ENCODE peak calls at places on chromosomes 3 and 15, in ten cellular contexts. N is heart left ventricle, D is endodermal cell, C is ovary, X is dorsolateral prefrontal cortex, T is pancreas, L is adrenal gland, O is tibial artery, G is H1, Q is HepG2. Z is an unnamed sample. For H3K27me3, the result is how much of the 10 kb centered on the place peaks cover.

GRCh38 chr3:55894605-55895004 is 407.5 kb upstream of the WNT5A start:
- DNase-seq in G (no peak), O (no peak), X (no peak), N (no peak), T (no peak), Q (no peak), L (no peak), C (no peak), D (no peak), Z (no peak)

GRCh38 chr3:169227911-169228310 is 435.6 kb downstream of the MECOM start:
- DNase-seq in G (no peak), C (no peak), N (peak), O (no peak), Q (no peak), L (no peak), D (peak), T (no peak), X (no peak), Z (no peak)

GRCh38 chr3:139969386-139969785 is 34.4 kb downstream of the CLSTN2 start:
- DNase-seq in D (no peak), O (no peak), C (no peak), L (no peak), Q (no peak), T (no peak), G (no peak), N (no peak), X (no peak), Z (no peak)

GRCh38 chr3:35633332-35634124 is 5.8 kb upstream of the ARPP21 start:
- DNase-seq in Q (no peak), C (no peak), G (no peak), X (no peak), L (no peak), O (no peak), T (no peak), D (no peak), N (no peak), Z (no peak)

GRCh38 chr15:80697316-80697715 is 2.2 kb downstream of the ABHD17C start:
- DNase-seq in N (no peak), L (no peak), T (no peak), X (no peak), O (no peak), D (no peak), G (no peak), Q (no peak), C (no peak), Z (no peak)

GRCh38 chr15:90946538-90946937 is 8.1 kb upstream of the RCCD1 start:
- DNase-seq in O (no peak), L (peak), G (no peak), T (no peak), Q (no peak), C (no peak), D (no peak), X (no peak), N (no peak), Z (no peak)

GRCh38 chr3:171790898-171791694 is 19.2 kb downstream of the PLD1 start:
- DNase-seq in T (no peak), C (no peak), Q (no peak), N (no peak), X (no peak), D (no peak), O (no peak), L (no peak), G (no peak), Z (no peak)

GRCh38 chr3:24519368-24520100 is 24.9 kb upstream of the THRB start:
- DNase-seq in D (peak), Q (peak), O (no peak), T (no peak), C (no peak), G (no peak), N (peak), L (peak), X (no peak), Z (no peak)

GRCh38 chr3:120683671-120684301 is 1.7 kb upstream of the HGD start:
- DNase-seq in X (no peak), G (no peak), L (no peak), Q (no peak), N (no peak), D (no peak), C (no peak), T (no peak), O (no peak), Z (no peak)

GRCh38 chr3:113585720-113586119 is 53.4 kb downstream of the SIDT1 start:
- DNase-seq in G (no peak), Q (no peak), C (no peak), O (no peak), D (no peak), T (no peak), L (no peak), X (no peak), N (no peak), Z (no peak)

GRCh38 chr3:119235151-119235550 is 5.5 kb downstream of the B4GALT4 start:
- DNase-seq in C (no peak), Q (no peak), D (no peak), G (no peak), X (no peak), T (no peak), N (no peak), L (no peak), O (no peak), Z (no peak)

GRCh38 chr3:13120246-13120927 is 47.2 kb upstream of the IQSEC1 start:
- DNase-seq in G (no peak), O (peak), T (no peak), X (no peak), Q (no peak), L (no peak), C (no peak), D (no peak), N (no peak), Z (no peak)

GRCh38 chr3:52527732-52528595 is 5.7 kb downstream of the NT5DC2 start:
- DNase-seq in L (no peak), O (peak), C (no peak), N (peak), Q (no peak), X (no peak), G (no peak), T (peak), D (peak), Z (no peak)

GRCh38 chr15:48693474-48693873 is 48.0 kb upstream of the FBN1 start:
- DNase-seq in T (no peak), C (no peak), O (no peak), X (no peak), L (no peak), N (no peak), Q (no peak), D (no peak), G (no peak), Z (no peak)

GRCh38 chr15:25137013-25137412 is 182.2 kb downstream of the SNRPN start:
- DNase-seq in C (no peak), T (no peak), O (no peak), L (no peak), D (no peak), X (no peak), N (no peak), Q (no peak), G (no peak), Z (no peak)

GRCh38 chr3:70889162-70890045 is 577.0 kb upstream of the MDFIC2 start:
- DNase-seq in C (peak), X (no peak), T (no peak), G (no peak), L (no peak), D (no peak), Q (no peak), N (peak), O (no peak), Z (no peak)

GRCh38 chr3:168077091-168077490 is 18.6 kb downstream of the GOLIM4 start:
- DNase-seq in O (no peak), T (no peak), D (no peak), N (no peak), X (no peak), G (no peak), L (no peak), C (no peak), Q (no peak), Z (no peak)

GRCh38 chr3:145812396-145812795 is 348.6 kb downstream of the PLOD2 start:
- DNase-seq in G (no peak), L (no peak), X (no peak), O (no peak), T (no peak), N (no peak), Q (no peak), C (no peak), D (no peak), Z (no peak)

DNA sequence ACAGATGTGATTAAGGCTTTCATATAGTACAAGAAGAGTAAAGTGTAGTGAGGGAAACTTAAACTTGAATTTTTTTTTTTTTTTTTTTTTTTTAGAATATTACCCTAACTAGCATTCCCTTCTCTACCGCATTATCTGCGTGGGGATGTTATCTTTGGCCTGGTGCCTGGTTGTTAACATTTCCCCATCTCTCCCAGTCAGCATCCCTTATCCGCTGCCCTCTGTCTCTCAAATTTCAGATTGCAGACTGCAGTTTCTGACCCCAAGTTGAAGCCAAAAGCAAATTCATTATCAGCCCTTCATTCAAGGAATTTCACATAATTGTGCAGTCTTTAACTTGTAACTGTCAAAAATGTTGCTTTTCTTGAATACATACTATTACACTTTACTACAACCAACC is 353.0 kb downstream of the PLOD2 start:
- DNase-seq in X (no peak), T (no peak), C (peak), G (no peak), D (peak), L (peak), O (no peak), Q (no peak), N (peak), Z (no peak)
- TF ChIP-seq CTCF in X (no peak), T (no peak), C (no peak), G (peak), D (peak), L (peak), O (no peak), Q (no peak), N (no peak), Z (no peak)

GRCh38 chr3:128469128-128469527 is 2.4 kb upstream of the DNAJB8 start:
- DNase-seq in X (no peak), G (no peak), C (no peak), O (no peak), N (no peak), T (no peak), Q (no peak), L (no peak), D (no peak), Z (no peak)
- H3K27me3 ChIP-seq in X (under half), G (half or more), C (under half), O (under half), N (under half), T (under half), Q (half or more), L (under half), D (half or more), Z (under half)

GRCh38 chr15:100769975-100770340 is 109.7 kb upstream of the ALDH1A3 start:
- DNase-seq in Q (no peak), T (no peak), D (peak), X (no peak), N (no peak), C (no peak), O (no peak), L (no peak), G (no peak), Z (no peak)

GRCh38 chr15:100775581-100776185 is 103.9 kb upstream of the ALDH1A3 start:
- DNase-seq in T (no peak), Q (no peak), C (no peak), D (no peak), N (no peak), L (no peak), X (no peak), G (no peak), O (no peak), Z (no peak)

GRCh38 chr15:100771745-100772144 is 107.9 kb upstream of the ALDH1A3 start:
- DNase-seq in T (no peak), C (no peak), O (no peak), X (no peak), D (peak), L (no peak), G (no peak), N (no peak), Q (no peak), Z (no peak)

GRCh38 chr15:100770781-100771584 is 108.6 kb upstream of the ALDH1A3 start:
- DNase-seq in D (no peak), T (no peak), C (no peak), Q (no peak), O (no peak), G (no peak), N (no peak), X (no peak), L (no peak), Z (no peak)

DNA sequence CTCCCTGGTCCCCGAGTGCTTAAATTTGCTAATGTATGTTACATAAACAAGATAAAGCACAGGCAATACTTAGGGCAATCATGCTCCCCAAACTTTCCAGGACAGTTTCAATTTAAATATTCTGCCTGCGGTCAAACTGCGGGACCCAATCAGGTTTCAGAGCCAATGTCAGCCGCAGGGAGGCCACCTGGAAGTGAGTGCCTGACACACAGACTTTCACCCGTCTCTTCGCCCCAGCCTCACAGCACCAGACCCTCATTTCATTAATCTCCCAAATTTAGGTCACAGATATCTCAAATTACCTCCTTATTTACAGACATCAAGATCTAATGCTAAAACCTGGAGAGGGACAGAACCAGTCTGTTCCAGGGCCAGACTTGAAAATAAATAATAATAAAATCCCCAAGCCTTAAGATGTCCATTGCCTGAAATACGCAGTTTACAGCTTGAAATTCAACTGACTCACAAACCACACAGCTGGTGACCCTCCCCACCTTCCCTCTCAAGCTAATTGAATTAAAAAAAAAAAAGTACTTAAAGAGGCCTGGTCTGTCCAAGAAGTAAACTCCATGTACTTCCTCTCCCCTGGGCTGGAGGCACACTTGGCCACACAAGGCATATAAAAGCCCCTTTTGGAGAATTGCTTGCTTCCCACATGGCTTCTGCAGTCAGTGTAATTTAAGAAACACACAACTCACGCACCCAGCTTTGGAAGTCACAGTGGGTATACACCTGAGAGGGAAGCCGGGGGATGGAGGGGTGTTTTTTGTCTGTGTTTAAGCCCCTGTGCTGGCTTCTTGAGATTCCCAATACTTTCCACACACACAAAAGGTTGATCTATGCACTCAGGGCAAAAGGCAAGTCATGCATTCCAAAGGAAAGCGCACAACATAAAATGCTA is 106.9 kb upstream of the ALDH1A3 start:
- DNase-seq in T (no peak), C (no peak), O (no peak), G (no peak), Q (no peak), X (no peak), N (no peak), L (no peak), D (peak), Z (no peak)
- H3K27ac ChIP-seq in T (no peak), C (no peak), O (no peak), G (no peak), Q (no peak), X (no peak), N (no peak), L (no peak), D (no peak), Z (no peak)

DNA sequence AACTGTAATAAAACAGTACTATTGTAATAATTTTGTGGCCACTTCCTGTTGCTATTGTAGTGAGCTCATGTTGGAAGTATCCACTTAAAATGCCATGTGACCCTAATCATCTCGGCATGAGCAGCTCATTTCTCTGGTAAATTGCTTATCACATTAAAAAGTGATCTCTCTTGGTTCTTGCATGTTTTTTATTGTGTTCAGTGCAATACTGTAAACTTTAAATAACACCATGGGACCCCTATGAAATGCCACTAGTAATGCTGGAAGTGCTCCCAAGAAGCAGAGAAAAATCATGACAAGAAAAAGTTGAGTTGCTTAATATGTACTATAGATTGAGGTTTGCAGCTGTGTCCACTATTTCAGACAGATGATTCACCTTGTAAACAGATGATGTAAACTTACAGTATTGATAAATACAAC is 45.6 kb downstream of the NMD3 start:
- DNase-seq in D (no peak), L (no peak), T (no peak), O (no peak), G (no peak), C (no peak), X (no peak), N (no peak), Q (peak), Z (no peak)
- TF ChIP-seq CTCF in D (no peak), L (no peak), T (no peak), O (no peak), G (no peak), C (no peak), X (no peak), N (no peak), Q (no peak), Z (no peak)

DNA sequence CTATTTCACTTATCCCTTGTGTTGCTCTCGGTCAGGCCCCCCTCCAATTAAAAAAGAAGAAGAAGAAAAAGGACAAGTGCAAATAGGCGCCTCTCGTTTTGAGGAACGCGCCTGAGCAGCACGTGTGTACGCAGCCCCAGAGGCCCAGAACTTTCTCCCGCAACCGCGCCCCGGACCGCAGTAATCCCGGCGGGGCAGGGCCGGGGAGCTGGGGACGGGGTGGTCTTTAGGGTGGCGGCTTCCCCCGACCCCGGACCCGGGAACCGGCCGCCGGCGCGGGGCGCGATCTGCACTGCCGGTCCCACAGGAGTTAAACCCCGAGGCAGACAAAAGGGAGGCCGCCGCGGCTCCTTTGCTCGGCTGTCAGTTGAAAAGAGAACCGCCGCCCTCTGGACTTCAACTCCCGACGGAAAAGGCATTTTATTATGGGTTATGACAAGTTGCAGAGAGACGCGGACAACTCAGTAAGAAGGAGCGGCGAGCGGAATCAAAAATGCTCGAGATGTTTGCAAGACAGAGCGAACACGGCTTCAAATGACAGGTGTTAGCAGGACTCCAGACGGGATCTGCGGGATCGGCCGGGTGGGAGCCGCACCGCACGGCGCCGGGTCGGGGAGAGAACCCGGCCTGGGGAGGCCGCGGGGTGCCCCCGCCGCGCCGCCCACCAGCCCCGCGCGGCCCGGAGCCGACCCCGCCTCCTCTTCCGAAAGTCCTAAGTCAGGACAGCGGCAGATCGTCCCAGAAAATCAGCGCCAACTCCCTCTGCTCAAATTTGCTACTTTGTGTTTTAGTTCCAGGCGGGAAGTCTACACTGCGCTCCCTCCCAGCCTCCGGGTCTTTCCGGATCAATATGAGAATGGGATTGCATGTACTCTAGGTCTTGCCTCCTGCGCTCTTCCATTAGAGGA is 79.0 kb downstream of the NR2F2 start:
- DNase-seq in O (no peak), G (no peak), Q (peak), X (no peak), T (peak), L (no peak), N (no peak), D (peak), C (no peak), Z (no peak)
- H3K27me3 ChIP-seq in O (under half), G (half or more), Q (half or more), X (under half), T (under half), L (half or more), N (half or more), D (half or more), C (under half), Z (under half)

DNA sequence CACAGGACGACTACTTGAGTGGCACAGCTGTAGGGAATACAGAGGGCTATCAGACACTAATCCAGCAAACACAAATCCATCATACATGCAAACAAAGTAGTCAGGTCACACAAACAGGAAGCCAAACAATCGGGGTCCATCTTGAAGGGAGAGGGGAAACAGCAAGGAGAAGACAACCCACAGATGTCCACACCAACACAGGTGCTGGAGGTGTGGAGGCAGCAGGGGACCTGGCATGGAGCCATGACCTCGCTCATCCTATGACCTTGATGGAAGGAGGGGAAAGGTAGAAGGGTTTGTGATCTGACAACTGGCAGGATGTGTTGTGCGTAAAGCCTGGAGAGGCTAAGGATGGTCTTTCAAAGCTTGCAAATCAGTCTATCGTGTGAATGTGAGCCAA is 39.9 kb upstream of the SKOR1 start:
- DNase-seq in X (no peak), Q (no peak), G (no peak), T (no peak), O (no peak), N (no peak), L (no peak), D (no peak), C (no peak), Z (no peak)
- H3K27ac ChIP-seq in X (no peak), Q (no peak), G (no peak), T (no peak), O (no peak), N (no peak), L (no peak), D (no peak), C (no peak), Z (no peak)